ENCODE peak calls at places on chromosomes 3 and 15, in ten cellular contexts. One of them, this sample, is unnamed.

GRCh38 chr3:1394188-1394587 is 301.4 kb downstream of the CNTN6 start:
- DNase-seq in psoas muscle: no peak
- DNase-seq in bronchial epithelial cell: no peak
- DNase-seq in HFF-Myc: no peak
- DNase-seq in left ventricle myocardium inferior: no peak
- DNase-seq in neural crest cell: no peak
- DNase-seq in Calu3: no peak
- DNase-seq in transverse colon: no peak
- DNase-seq in HepG2: no peak
- DNase-seq in spleen: no peak
- DNase-seq in this sample: no peak

GRCh38 chr15:37099321-37100108 is 834 bp downstream of the MEIS2 start:
- DNase-seq in psoas muscle: peak; percentile 56
- DNase-seq in bronchial epithelial cell: peak; percentile 54
- DNase-seq in HFF-Myc: no peak
- DNase-seq in left ventricle myocardium inferior: no peak
- DNase-seq in neural crest cell: no peak
- DNase-seq in Calu3: no peak
- DNase-seq in transverse colon: no peak
- DNase-seq in HepG2: peak; percentile 66
- DNase-seq in spleen: no peak
- DNase-seq in this sample: no peak

GRCh38 chr3:161213644-161214043 is 7.5 kb upstream of the NMD3 start:
- DNase-seq in psoas muscle: no peak
- DNase-seq in bronchial epithelial cell: no peak
- DNase-seq in HFF-Myc: no peak
- DNase-seq in left ventricle myocardium inferior: no peak
- DNase-seq in neural crest cell: no peak
- DNase-seq in Calu3: no peak
- DNase-seq in transverse colon: no peak
- DNase-seq in HepG2: no peak
- DNase-seq in spleen: no peak
- DNase-seq in this sample: no peak

GRCh38 chr3:63975705-63976104 is 47.6 kb downstream of the PSMD6 start:
- DNase-seq in psoas muscle: peak; percentile 66
- DNase-seq in bronchial epithelial cell: peak; percentile 95
- DNase-seq in HFF-Myc: no peak
- DNase-seq in left ventricle myocardium inferior: peak; percentile 59
- DNase-seq in neural crest cell: no peak
- DNase-seq in Calu3: no peak
- DNase-seq in transverse colon: no peak
- DNase-seq in HepG2: peak; percentile 25
- DNase-seq in spleen: no peak
- DNase-seq in this sample: no peak

GRCh38 chr3:111531446-111531845 is 10.6 kb upstream of the CD96 start:
- DNase-seq in psoas muscle: no peak
- DNase-seq in bronchial epithelial cell: peak; percentile 25
- DNase-seq in HFF-Myc: no peak
- DNase-seq in left ventricle myocardium inferior: no peak
- DNase-seq in neural crest cell: no peak
- DNase-seq in Calu3: no peak
- DNase-seq in transverse colon: no peak
- DNase-seq in HepG2: no peak
- DNase-seq in spleen: no peak
- DNase-seq in this sample: no peak

GRCh38 chr15:68616397-68616796 is 37.6 kb downstream of the CORO2B start:
- DNase-seq in psoas muscle: no peak
- DNase-seq in bronchial epithelial cell: no peak
- DNase-seq in HFF-Myc: no peak
- DNase-seq in left ventricle myocardium inferior: no peak
- DNase-seq in neural crest cell: no peak
- DNase-seq in Calu3: no peak
- DNase-seq in transverse colon: no peak
- DNase-seq in HepG2: no peak
- DNase-seq in spleen: no peak
- DNase-seq in this sample: no peak

GRCh38 chr3:79344876-79345871 is 422.6 kb downstream of the ROBO1 start:
- DNase-seq in psoas muscle: no peak
- DNase-seq in bronchial epithelial cell: no peak
- DNase-seq in HFF-Myc: no peak
- DNase-seq in left ventricle myocardium inferior: no peak
- DNase-seq in neural crest cell: no peak
- DNase-seq in Calu3: no peak
- DNase-seq in transverse colon: no peak
- DNase-seq in HepG2: no peak
- DNase-seq in spleen: no peak
- DNase-seq in this sample: no peak

GRCh38 chr3:61464785-61465184 is 96.6 kb upstream of the PTPRG start:
- DNase-seq in psoas muscle: no peak
- DNase-seq in bronchial epithelial cell: no peak
- DNase-seq in HFF-Myc: no peak
- DNase-seq in left ventricle myocardium inferior: no peak
- DNase-seq in neural crest cell: no peak
- DNase-seq in Calu3: no peak
- DNase-seq in transverse colon: no peak
- DNase-seq in HepG2: no peak
- DNase-seq in spleen: no peak
- DNase-seq in this sample: no peak

GRCh38 chr3:148006508-148006907 is 597.3 kb downstream of the ZIC1 start:
- DNase-seq in psoas muscle: no peak
- DNase-seq in bronchial epithelial cell: peak; percentile 4
- DNase-seq in HFF-Myc: peak; percentile 19
- DNase-seq in left ventricle myocardium inferior: no peak
- DNase-seq in neural crest cell: no peak
- DNase-seq in Calu3: no peak
- DNase-seq in transverse colon: no peak
- DNase-seq in HepG2: no peak
- DNase-seq in spleen: no peak
- DNase-seq in this sample: no peak

GRCh38 chr3:124413989-124414598 is 316.2 kb upstream of the UMPS start:
- DNase-seq in psoas muscle: no peak
- DNase-seq in bronchial epithelial cell: no peak
- DNase-seq in HFF-Myc: no peak
- DNase-seq in left ventricle myocardium inferior: no peak
- DNase-seq in neural crest cell: no peak
- DNase-seq in Calu3: no peak
- DNase-seq in transverse colon: peak; percentile 33
- DNase-seq in HepG2: no peak
- DNase-seq in spleen: no peak
- DNase-seq in this sample: no peak

GRCh38 chr3:9153763-9154601 is 95.5 kb downstream of the SRGAP3 start:
- DNase-seq in psoas muscle: peak; percentile 86
- DNase-seq in bronchial epithelial cell: no peak
- DNase-seq in HFF-Myc: peak; percentile 82
- DNase-seq in left ventricle myocardium inferior: peak; percentile 33
- DNase-seq in neural crest cell: no peak
- DNase-seq in Calu3: no peak
- DNase-seq in transverse colon: no peak
- DNase-seq in HepG2: no peak
- DNase-seq in spleen: no peak
- DNase-seq in this sample: no peak

GRCh38 chr3:4986611-4987373 is 7.6 kb downstream of the BHLHE40 start:
- DNase-seq in psoas muscle: peak; percentile 98
- DNase-seq in bronchial epithelial cell: peak; percentile 97
- DNase-seq in HFF-Myc: peak; percentile 84
- DNase-seq in left ventricle myocardium inferior: peak; percentile 97
- DNase-seq in neural crest cell: peak; percentile 74
- DNase-seq in Calu3: peak; percentile 97
- DNase-seq in transverse colon: peak; percentile 97
- DNase-seq in HepG2: peak; percentile 94
- DNase-seq in spleen: peak; percentile 97
- DNase-seq in this sample: peak; percentile 56

DNA sequence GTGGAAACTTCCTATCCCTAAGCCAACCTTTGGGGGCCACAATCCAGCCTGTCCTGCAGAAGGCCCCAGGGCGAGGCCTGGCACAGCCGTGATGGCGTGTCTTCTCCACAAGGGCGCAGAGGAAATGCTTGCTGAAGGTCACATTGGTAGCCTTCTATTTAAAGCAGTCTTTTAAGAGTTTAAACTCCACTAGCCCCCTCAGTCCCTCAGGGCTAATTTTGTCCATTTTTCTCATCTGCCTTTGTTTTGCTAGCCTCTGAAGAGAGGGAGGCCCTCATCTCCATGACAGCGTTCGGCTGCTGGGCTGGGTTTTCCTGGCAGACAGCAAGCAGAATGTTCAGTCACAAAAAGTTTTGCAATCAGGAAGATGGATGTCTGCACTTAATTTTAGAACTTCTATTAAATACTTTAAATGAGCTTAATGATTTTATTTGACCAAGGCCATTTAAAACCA is 40.8 kb downstream of the RARB start:
- DNase-seq in psoas muscle: peak; percentile 62
- DNase-seq in bronchial epithelial cell: no peak
- DNase-seq in HFF-Myc: no peak
- DNase-seq in left ventricle myocardium inferior: peak; percentile 73
- DNase-seq in neural crest cell: peak; percentile 51
- DNase-seq in Calu3: no peak
- DNase-seq in transverse colon: peak; percentile 14
- DNase-seq in HepG2: no peak
- DNase-seq in spleen: peak; percentile 81
- DNase-seq in this sample: no peak
- TF ChIP-seq CTCF in psoas muscle: peak; percentile 37
- TF ChIP-seq CTCF in bronchial epithelial cell: no peak
- TF ChIP-seq CTCF in HFF-Myc: peak; percentile 25
- TF ChIP-seq CTCF in left ventricle myocardium inferior: peak; percentile 66
- TF ChIP-seq CTCF in neural crest cell: peak; percentile 53
- TF ChIP-seq CTCF in Calu3: no peak
- TF ChIP-seq CTCF in transverse colon: no peak
- TF ChIP-seq CTCF in HepG2: no peak
- TF ChIP-seq CTCF in spleen: no peak
- TF ChIP-seq CTCF in this sample: no peak

GRCh38 chr3:171563298-171563697 is 103.1 kb upstream of the TNIK start:
- DNase-seq in psoas muscle: no peak
- DNase-seq in bronchial epithelial cell: no peak
- DNase-seq in HFF-Myc: no peak
- DNase-seq in left ventricle myocardium inferior: peak; percentile 18
- DNase-seq in neural crest cell: no peak
- DNase-seq in Calu3: peak; percentile 30
- DNase-seq in transverse colon: no peak
- DNase-seq in HepG2: no peak
- DNase-seq in spleen: no peak
- DNase-seq in this sample: no peak
- TF ChIP-seq CTCF in psoas muscle: no peak
- TF ChIP-seq CTCF in bronchial epithelial cell: no peak
- TF ChIP-seq CTCF in HFF-Myc: no peak
- TF ChIP-seq CTCF in left ventricle myocardium inferior: no peak
- TF ChIP-seq CTCF in neural crest cell: no peak
- TF ChIP-seq CTCF in Calu3: no peak
- TF ChIP-seq CTCF in transverse colon: no peak
- TF ChIP-seq CTCF in HepG2: peak; percentile 31
- TF ChIP-seq CTCF in spleen: no peak
- TF ChIP-seq CTCF in this sample: no peak

DNA sequence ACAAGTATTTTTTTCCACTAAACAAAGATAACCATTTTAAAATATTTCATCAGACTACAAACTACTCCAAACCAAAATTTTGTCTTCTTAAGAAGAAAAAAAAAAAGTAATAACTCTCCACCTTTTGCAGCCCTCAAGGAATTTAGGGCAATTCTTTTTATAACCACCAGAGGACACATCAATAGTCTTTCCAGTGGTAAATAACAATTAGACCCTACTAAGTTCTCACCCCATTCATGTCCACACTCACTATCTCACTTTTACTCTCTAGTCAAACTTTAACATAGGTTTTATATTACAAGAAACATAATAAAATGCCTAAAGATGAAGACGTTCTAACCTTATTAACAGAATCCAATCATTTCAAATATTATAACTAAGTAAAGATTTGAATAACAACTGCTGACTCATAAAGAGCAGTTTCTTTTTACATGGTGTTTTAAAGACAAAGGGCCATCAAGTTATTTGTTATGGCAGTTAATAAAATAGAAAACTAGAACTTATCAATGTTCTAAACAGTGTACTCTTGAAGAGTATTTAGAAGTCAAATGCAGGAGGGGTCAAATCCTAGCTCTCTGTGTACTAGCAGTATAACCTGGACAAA is 33.0 kb downstream of the CCDC39 start:
- DNase-seq in psoas muscle: no peak
- DNase-seq in bronchial epithelial cell: peak; percentile 21
- DNase-seq in HFF-Myc: no peak
- DNase-seq in left ventricle myocardium inferior: no peak
- DNase-seq in neural crest cell: no peak
- DNase-seq in Calu3: no peak
- DNase-seq in transverse colon: no peak
- DNase-seq in HepG2: no peak
- DNase-seq in spleen: no peak
- DNase-seq in this sample: no peak
- TF ChIP-seq CTCF in psoas muscle: no peak
- TF ChIP-seq CTCF in bronchial epithelial cell: no peak
- TF ChIP-seq CTCF in HFF-Myc: no peak
- TF ChIP-seq CTCF in left ventricle myocardium inferior: no peak
- TF ChIP-seq CTCF in neural crest cell: peak; percentile 55
- TF ChIP-seq CTCF in Calu3: peak; percentile 52
- TF ChIP-seq CTCF in transverse colon: no peak
- TF ChIP-seq CTCF in HepG2: no peak
- TF ChIP-seq CTCF in spleen: no peak
- TF ChIP-seq CTCF in this sample: no peak

DNA sequence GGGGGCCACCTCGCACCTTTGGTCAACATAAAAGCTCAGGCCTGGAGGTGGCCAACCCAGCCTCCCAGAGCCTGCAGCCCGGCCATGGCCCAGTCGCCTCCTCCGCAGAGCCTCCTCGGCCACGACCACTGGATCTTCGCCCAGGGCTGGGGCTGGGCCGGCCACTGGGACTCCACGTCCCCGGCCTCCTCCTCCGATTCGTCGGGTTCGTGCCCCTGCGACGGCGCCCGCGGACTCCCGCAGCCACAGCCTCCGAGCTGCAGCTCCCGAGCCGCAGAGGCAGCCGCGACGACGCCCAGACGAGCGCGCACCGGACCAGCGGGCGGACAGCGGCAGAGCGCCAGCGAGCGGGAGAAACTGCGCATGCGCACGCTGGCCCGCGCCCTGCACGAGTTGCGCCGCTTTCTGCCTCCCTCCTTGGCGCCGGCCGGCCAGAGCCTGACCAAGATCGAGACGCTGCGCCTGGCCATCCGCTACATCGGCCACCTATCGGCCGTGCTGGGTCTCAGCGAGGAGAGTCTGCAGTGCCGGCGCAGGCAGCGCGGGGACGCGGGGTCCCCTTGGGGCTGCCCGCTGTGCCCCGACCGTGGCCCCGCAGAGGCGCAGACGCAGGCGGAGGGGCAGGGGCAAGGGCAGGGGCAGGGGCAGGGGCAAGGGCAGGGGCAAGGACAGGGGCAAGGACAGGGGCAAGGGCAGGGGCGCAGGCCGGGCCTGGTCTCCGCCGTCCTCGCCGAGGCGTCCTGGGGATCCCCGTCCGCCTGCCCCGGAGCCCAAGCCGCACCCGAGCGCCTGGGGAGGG is at the start of gene MESP2:
- DNase-seq in psoas muscle: peak; percentile 87
- DNase-seq in bronchial epithelial cell: peak; percentile 49
- DNase-seq in HFF-Myc: no peak
- DNase-seq in left ventricle myocardium inferior: peak; percentile 86
- DNase-seq in neural crest cell: peak; percentile 78
- DNase-seq in Calu3: peak; percentile 83
- DNase-seq in transverse colon: peak; percentile 88
- DNase-seq in HepG2: peak; percentile 67
- DNase-seq in spleen: peak; percentile 94
- DNase-seq in this sample: no peak
- TF ChIP-seq CTCF in psoas muscle: peak; percentile 45
- TF ChIP-seq CTCF in bronchial epithelial cell: no peak
- TF ChIP-seq CTCF in HFF-Myc: peak; percentile 37
- TF ChIP-seq CTCF in left ventricle myocardium inferior: peak; percentile 72
- TF ChIP-seq CTCF in neural crest cell: peak; percentile 63
- TF ChIP-seq CTCF in Calu3: peak; percentile 38
- TF ChIP-seq CTCF in transverse colon: peak; percentile 58
- TF ChIP-seq CTCF in HepG2: peak; percentile 52
- TF ChIP-seq CTCF in spleen: peak; percentile 22
- TF ChIP-seq CTCF in this sample: no peak